ENCODE peak calls at places on chromosomes 11 and 22, in ten cellular contexts. G, M, L, A, R, S, D, F, I and V are unnamed samples.

GRCh38 chr11:107565219-107565937 is at the start of gene ALKBH8:
- DNase-seq in F (peak; percentile 72), G (peak; percentile 76), M (peak; percentile 64), D (peak; percentile 55), I (peak; percentile 32), R (peak; percentile 18), A (peak; percentile 67), L (peak; percentile 55), S (peak; percentile 62), V (peak; percentile 36)

GRCh38 chr22:50600541-50600940 is at the start of gene MAPK8IP2:
- DNase-seq in S (no peak), A (no peak), F (no peak), M (no peak), L (no peak), R (no peak), I (peak; percentile 57), D (no peak), G (no peak), V (no peak)

GRCh38 chr11:117226388-117227385 is 5.2 kb downstream of the PCSK7 start:
- DNase-seq in F (peak; percentile 45), L (peak; percentile 52), M (peak; percentile 12), I (peak; percentile 75), G (peak; percentile 76), A (peak; percentile 88), D (peak; percentile 59), S (no peak), R (no peak), V (peak; percentile 23)

GRCh38 chr11:3073029-3073435 is 15.8 kb upstream of the CARS1 start:
- DNase-seq in S (no peak), A (peak; percentile 90), L (no peak), R (no peak), I (no peak), D (no peak), F (no peak), G (no peak), M (no peak), V (no peak)

GRCh38 chr11:127816959-127817358 is 770.4 kb downstream of the ETS1 start:
- DNase-seq in D (no peak), I (no peak), F (no peak), R (no peak), M (no peak), L (no peak), G (no peak), A (no peak), S (no peak), V (no peak)

GRCh38 chr11:102293873-102294601 is 23.2 kb upstream of the BIRC3 start:
- DNase-seq in R (no peak), M (no peak), G (no peak), F (no peak), S (no peak), L (peak; percentile 53), A (peak; percentile 74), I (peak; percentile 32), D (no peak), V (no peak)

GRCh38 chr11:123640029-123640428 is 14.4 kb downstream of the SCN3B start:
- DNase-seq in R (no peak), G (no peak), I (no peak), D (no peak), L (no peak), A (no peak), M (no peak), F (no peak), S (no peak), V (no peak)

GRCh38 chr22:20128902-20129746 is 2.5 kb upstream of the ZDHHC8 start:
- DNase-seq in G (no peak), R (no peak), M (peak; percentile 23), A (peak; percentile 40), D (no peak), I (no peak), S (peak; percentile 39), F (peak; percentile 42), L (peak; percentile 37), V (no peak)

GRCh38 chr11:3614742-3615171 is 27.0 kb downstream of the ART5 start:
- DNase-seq in F (no peak), M (no peak), A (no peak), I (no peak), G (no peak), L (no peak), R (no peak), S (peak; percentile 4), D (no peak), V (no peak)

GRCh38 chr11:19073454-19074415 is 13.2 kb upstream of the MRGPRX2 start:
- DNase-seq in A (no peak), F (no peak), M (no peak), L (no peak), D (no peak), G (no peak), R (no peak), S (no peak), I (no peak), V (no peak)

GRCh38 chr22:19522190-19522880 is 1.9 kb downstream of the CLDN5 start:
- DNase-seq in I (no peak), D (no peak), F (no peak), G (no peak), S (no peak), M (no peak), R (no peak), L (no peak), A (no peak), V (no peak)

GRCh38 chr22:25419247-25420113 is 145.0 kb upstream of the GRK3 start:
- DNase-seq in I (no peak), F (no peak), M (no peak), R (no peak), G (no peak), L (no peak), A (peak; percentile 13), S (no peak), D (peak; percentile 29), V (no peak)

GRCh38 chr22:37922177-37922576 is 16.1 kb downstream of the MICALL1 start:
- DNase-seq in I (no peak), L (no peak), R (no peak), S (no peak), G (no peak), D (no peak), A (no peak), M (no peak), F (no peak), V (no peak)

GRCh38 chr11:85685131-85685819 is 720 bp downstream of the CCDC89 start:
- DNase-seq in G (peak; percentile 72), S (no peak), L (no peak), I (no peak), F (no peak), D (peak; percentile 30), M (no peak), R (no peak), A (peak; percentile 65), V (no peak)